ENCODE peak calls at places on chromosomes 7 and 10, in nine cellular contexts. K is neural progenitor cell; Y is central memory CD4-positive, alpha-beta T cell; W is stimulated activated CD8-positive, alpha-beta memory T cell treated with anti-CD3 and anti-CD28 coated beads, Interleukin-4, amount 100 ng/mL, for 1 hour; V is posterior vena cava; C is IMR-90; B is HFF-Myc; P is HAP-1; T is AG08396. F is an unnamed sample.
A peak's percentile ranks its signal among the peaks of the same experiment; 100 is the strongest.

GRCh38 chr7:27697861-27698430 is 35.3 kb upstream of the HIBADH start:
- DNase-seq in K (no peak), Y (no peak), W (no peak), V (no peak), C (peak; percentile 49), B (no peak), P (no peak), T (no peak), F (no peak)

GRCh38 chr10:17335065-17335464 is 107.0 kb downstream of the VIM start:
- DNase-seq in K (no peak), Y (no peak), W (no peak), V (no peak), C (peak; percentile 84), B (no peak), P (no peak), T (peak; percentile 44), F (no peak)

GRCh38 chr7:122485841-122486240 is 181.3 kb upstream of the FEZF1 start:
- DNase-seq in K (no peak), Y (no peak), W (no peak), V (no peak), C (no peak), B (no peak), P (no peak), T (no peak), F (no peak)

GRCh38 chr10:119140603-119141245 is 24.8 kb downstream of the SFXN4 start:
- DNase-seq in K (no peak), Y (no peak), W (no peak), V (peak; percentile 58), C (no peak), B (no peak), P (no peak), T (no peak), F (no peak)

GRCh38 chr10:3173173-3173878 is 744 bp upstream of the PITRM1 start:
- DNase-seq in K (no peak), Y (no peak), W (no peak), V (no peak), C (no peak), B (no peak), P (no peak), T (no peak), F (no peak)

GRCh38 chr7:134298902-134299683 is 17.6 kb downstream of the SLC35B4 start:
- DNase-seq in K (no peak), Y (no peak), W (no peak), V (no peak), C (peak; percentile 78), B (no peak), P (peak; percentile 95), T (peak; percentile 62), F (no peak)

GRCh38 chr7:151136515-151136908 is 31.0 kb downstream of the GBX1 start:
- DNase-seq in K (no peak), Y (no peak), W (no peak), V (no peak), C (no peak), B (no peak), P (no peak), T (no peak), F (no peak)

GRCh38 chr10:100245484-100246220 is 16.3 kb upstream of the CHUK start:
- DNase-seq in K (no peak), Y (no peak), W (no peak), V (no peak), C (peak; percentile 33), B (no peak), P (no peak), T (no peak), F (no peak)

GRCh38 chr7:47714669-47715607 is 133.0 kb upstream of the TNS3 start:
- DNase-seq in K (no peak), Y (no peak), W (no peak), V (no peak), C (no peak), B (no peak), P (no peak), T (no peak), F (peak; percentile 47)

GRCh38 chr7:27134392-27134791 is 3.8 kb upstream of the HOXA4 start:
- DNase-seq in K (no peak), Y (no peak), W (no peak), V (no peak), C (peak; percentile 97), B (no peak), P (no peak), T (peak; percentile 62), F (no peak)

F was measured in mesenteric fat pad.